ENCODE peak calls at places on chromosomes 4 and X, in eight cellular contexts. I, V, A, T, E, X, K and N are unnamed samples.

GRCh38 chrX:25021132-25021498 is 5.3 kb upstream of the ARX start:
- DNase-seq in I (no peak), V (no peak), E (no peak), T (no peak), A (no peak), K (no peak), X (no peak), N (no peak)

GRCh38 chr4:30380404-30380998 is 339.7 kb upstream of the PCDH7 start:
- DNase-seq in T (peak; percentile 8), E (no peak), A (peak; percentile 75), X (peak; percentile 39), K (peak; percentile 68), V (peak; percentile 74), I (peak; percentile 75), N (peak; percentile 37)

GRCh38 chr4:144646523-144647094 is 653 bp downstream of the HHIP start:
- DNase-seq in E (no peak), X (peak; percentile 39), V (peak; percentile 54), T (peak; percentile 10), I (peak; percentile 27), A (peak; percentile 46), K (no peak), N (no peak)

GRCh38 chr4:7244343-7244680 is 52.0 kb downstream of the SORCS2 start:
- DNase-seq in A (no peak), V (no peak), K (no peak), I (no peak), X (no peak), T (no peak), E (no peak), N (no peak)

GRCh38 chrX:39850630-39851152 is 247.1 kb downstream of the BCOR start:
- DNase-seq in T (no peak), V (peak; percentile 45), I (no peak), A (no peak), K (no peak), E (no peak), X (peak; percentile 44), N (no peak)

GRCh38 chr4:189090174-189090814 is 850.4 kb upstream of the FRG1 start:
- DNase-seq in A (peak; percentile 42), I (peak; percentile 58), T (no peak), K (no peak), X (peak; percentile 51), V (no peak), E (no peak), N (no peak)

GRCh38 chr4:147714575-147715401 is 17.1 kb upstream of the ARHGAP10 start:
- DNase-seq in I (no peak), E (no peak), V (peak; percentile 86), K (no peak), A (peak; percentile 89), X (peak; percentile 90), T (no peak), N (no peak)

GRCh38 chrX:11664211-11664888 is 1.4 kb downstream of the ARHGAP6 start:
- DNase-seq in I (no peak), A (peak; percentile 24), T (no peak), K (peak; percentile 53), X (peak; percentile 16), E (no peak), V (no peak), N (no peak)

GRCh38 chrX:102155806-102156179 is at the start of gene BEX5:
- DNase-seq in K (peak; percentile 42), A (no peak), X (peak; percentile 11), T (peak; percentile 23), V (peak; percentile 53), E (peak; percentile 38), I (no peak), N (peak; percentile 3)

GRCh38 chr4:40247350-40247749 is 50.5 kb downstream of the RHOH start:
- DNase-seq in V (no peak), T (peak; percentile 39), A (no peak), K (peak; percentile 68), X (no peak), I (no peak), E (peak; percentile 59), N (no peak)

GRCh38 chrX:130878350-130879341 is 24.4 kb downstream of the ENOX2 start:
- DNase-seq in X (peak; percentile 43), T (no peak), E (no peak), V (peak; percentile 65), K (no peak), I (no peak), A (peak; percentile 88), N (no peak)

GRCh38 chr4:172692701-172693100 is 475.9 kb upstream of the GALNT7 start:
- DNase-seq in A (peak; percentile 1), K (no peak), X (no peak), E (no peak), T (no peak), V (no peak), I (no peak), N (no peak)

GRCh38 chrX:152904151-152905080 is 6.5 kb downstream of the ZNF185 start:
- DNase-seq in I (peak; percentile 26), K (peak; percentile 23), E (no peak), T (peak; percentile 45), X (peak; percentile 84), V (peak; percentile 58), A (peak; percentile 58), N (no peak)

GRCh38 chr4:1295405-1296055 is 5.8 kb downstream of the MAEA start:
- DNase-seq in X (no peak), I (no peak), E (no peak), A (no peak), K (no peak), T (no peak), V (no peak), N (no peak)